ENCODE peak calls at places on chromosomes 13 and 19, in four cellular contexts. Q is mesendoderm, S is GM12892, A is GDM1. M is an unnamed sample.

GRCh38 chr13:31320946-31321345 is 121.2 kb downstream of the B3GLCT start:
- DNase-seq in Q (no peak), S (no peak), A (no peak), M (no peak)

GRCh38 chr19:50238043-50238442 is 34.6 kb downstream of the MYH14 start:
- DNase-seq in Q (no peak), S (no peak), A (no peak), M (no peak)

GRCh38 chr19:21568816-21569496 is 63.6 kb downstream of the ZNF429 start:
- DNase-seq in Q (no peak), S (no peak), A (no peak), M (no peak)

GRCh38 chr13:99214232-99214631 is 13.6 kb downstream of the UBAC2 start:
- DNase-seq in Q (no peak), S (no peak), A (no peak), M (no peak)

GRCh38 chr13:100751826-100752225 is 77.2 kb upstream of the TMTC4 start:
- DNase-seq in Q (no peak), S (no peak), A (no peak), M (no peak)

GRCh38 chr19:1767464-1767933 is 14.2 kb downstream of the ONECUT3 start:
- DNase-seq in Q (no peak), S (peak; percentile 90), A (no peak), M (no peak)

GRCh38 chr19:53463263-53463662 is 4.3 kb upstream of the ZNF813 start:
- DNase-seq in Q (peak; percentile 94), S (no peak), A (no peak), M (peak; percentile 41)

GRCh38 chr19:38731654-38732301 is 12.5 kb downstream of the CAPN12 start:
- DNase-seq in Q (no peak), S (no peak), A (no peak), M (no peak)

GRCh38 chr13:85974604-85975366 is 175.6 kb upstream of the SLITRK6 start:
- DNase-seq in Q (no peak), S (no peak), A (no peak), M (no peak)

GRCh38 chr19:49923055-49924003 is 5.7 kb upstream of the ATF5 start:
- DNase-seq in Q (no peak), S (no peak), A (no peak), M (no peak)

GRCh38 chr13:98372886-98373285 is 195.8 kb upstream of the RNF113B start:
- DNase-seq in Q (peak; percentile 60), S (no peak), A (no peak), M (no peak)

GRCh38 chr13:26759907-26760834 is at the start of gene GPR12:
- DNase-seq in Q (no peak), S (no peak), A (no peak), M (no peak)

GRCh38 chr19:343941-344624 is 513 bp downstream of the MIER2 start:
- DNase-seq in Q (peak; percentile 26), S (no peak), A (no peak), M (no peak)